ENCODE peak calls at places on chromosomes 4 and X, in six cellular contexts. U, B, G, X, E and T are unnamed samples.
A peak's percentile ranks its signal among the peaks of the same experiment; 100 is the strongest.

GRCh38 chr4:111601671-111602070 is 543.6 kb upstream of the FAM241A start:
- DNase-seq in U (no peak), B (no peak), G (no peak), X (no peak), E (no peak), T (no peak)

GRCh38 chrX:30504309-30504708 is 73.3 kb downstream of the TASL start:
- DNase-seq in U (peak; percentile 33), B (no peak), G (no peak), X (no peak), E (no peak), T (peak; percentile 58)

GRCh38 chr4:88195666-88196365 is 37.4 kb upstream of the ABCG2 start:
- DNase-seq in U (no peak), B (no peak), G (no peak), X (no peak), E (no peak), T (no peak)

GRCh38 chr4:54063224-54063623 is 1.2 kb downstream of the CHIC2 start:
- DNase-seq in U (no peak), B (no peak), G (no peak), X (no peak), E (no peak), T (no peak)

GRCh38 chrX:149683966-149684730 is 27.7 kb upstream of the MAGEA11 start:
- DNase-seq in U (no peak), B (no peak), G (no peak), X (no peak), E (no peak), T (no peak)

GRCh38 chrX:82649645-82650044 is 858.4 kb upstream of the POU3F4 start:
- DNase-seq in U (no peak), B (no peak), G (no peak), X (no peak), E (no peak), T (no peak)

GRCh38 chr4:17126306-17126978 is 228.0 kb upstream of the LDB2 start:
- DNase-seq in U (no peak), B (no peak), G (no peak), X (no peak), E (no peak), T (no peak)

GRCh38 chr4:143240920-143241319 is 56.2 kb downstream of the USP38 start:
- DNase-seq in U (no peak), B (no peak), G (no peak), X (no peak), E (no peak), T (no peak)

GRCh38 chr4:95758001-95758400 is 81.9 kb upstream of the PDHA2 start:
- DNase-seq in U (no peak), B (no peak), G (no peak), X (no peak), E (no peak), T (no peak)

GRCh38 chrX:70088281-70088680 is 26.0 kb downstream of the OTUD6A start:
- DNase-seq in U (no peak), B (no peak), G (no peak), X (no peak), E (no peak), T (no peak)

GRCh38 chr4:145843148-145843547 is 95.5 kb downstream of the ZNF827 start:
- DNase-seq in U (peak; percentile 56), B (no peak), G (no peak), X (peak; percentile 13), E (peak; percentile 27), T (peak; percentile 89)

GRCh38 chr4:87017580-87018061 is 82.8 kb downstream of the AFF1 start:
- DNase-seq in U (no peak), B (no peak), G (no peak), X (peak; percentile 22), E (peak; percentile 82), T (no peak)

GRCh38 chr4:740656-741282 is 35.1 kb downstream of the PCGF3 start:
- DNase-seq in U (no peak), B (no peak), G (no peak), X (no peak), E (peak; percentile 76), T (no peak)

GRCh38 chr4:100082852-100083251 is 107.4 kb downstream of the DDIT4L start:
- DNase-seq in U (no peak), B (no peak), G (no peak), X (no peak), E (no peak), T (no peak)

GRCh38 chr4:151730003-151730559 is 30.7 kb downstream of the GATB start:
- DNase-seq in U (no peak), B (no peak), G (no peak), X (peak; percentile 41), E (no peak), T (no peak)

GRCh38 chr4:174524242-174524641 is 2.0 kb upstream of the HPGD start:
- DNase-seq in U (no peak), B (no peak), G (no peak), X (no peak), E (no peak), T (no peak)

GRCh38 chr4:135371137-135371536 is 1169.5 kb upstream of the PABPC4L start:
- DNase-seq in U (no peak), B (no peak), G (no peak), X (no peak), E (no peak), T (no peak)

GRCh38 chr4:6909113-6909969 is at the start of gene TBC1D14:
- DNase-seq in U (no peak), B (peak; percentile 67), G (peak; percentile 79), X (peak; percentile 88), E (peak; percentile 73), T (no peak)

GRCh38 chrX:50903387-50904027 is 7.0 kb upstream of the BMP15 start:
- DNase-seq in U (peak; percentile 25), B (no peak), G (peak; percentile 24), X (no peak), E (peak; percentile 23), T (peak; percentile 3)

GRCh38 chrX:118839334-118839958 is 15.8 kb downstream of the ZCCHC12 start:
- DNase-seq in U (no peak), B (peak; percentile 3), G (peak; percentile 74), X (no peak), E (peak; percentile 31), T (no peak)

GRCh38 chr4:53693408-53693807 is 102.1 kb upstream of the LNX1 start:
- DNase-seq in U (no peak), B (no peak), G (no peak), X (no peak), E (no peak), T (no peak)

GRCh38 chrX:42602136-42602535 is 175.8 kb downstream of the PPP1R2C start:
- DNase-seq in U (no peak), B (no peak), G (no peak), X (no peak), E (no peak), T (no peak)

GRCh38 chr4:88012652-88013051 is 5.2 kb downstream of the PKD2 start:
- DNase-seq in U (no peak), B (no peak), G (no peak), X (no peak), E (no peak), T (no peak)

GRCh38 chr4:40395908-40396806 is 61.0 kb downstream of the CHRNA9 start:
- DNase-seq in U (no peak), B (no peak), G (no peak), X (peak; percentile 40), E (no peak), T (no peak)

GRCh38 chrX:87727615-87728014 is 210.0 kb downstream of the KLHL4 start:
- DNase-seq in U (no peak), B (no peak), G (no peak), X (no peak), E (no peak), T (no peak)

GRCh38 chr4:107279729-107280128 is 243.6 kb upstream of the DKK2 start:
- DNase-seq in U (peak; percentile 42), B (no peak), G (no peak), X (no peak), E (peak; percentile 19), T (no peak)

GRCh38 chrX:18676470-18676869 is 4.6 kb upstream of the RS1 start:
- DNase-seq in U (no peak), B (no peak), G (no peak), X (no peak), E (no peak), T (no peak)

GRCh38 chr4:78024692-78025091 is 32.4 kb upstream of the FRAS1 start:
- DNase-seq in U (no peak), B (no peak), G (no peak), X (no peak), E (no peak), T (no peak)

GRCh38 chrX:13750204-13750603 is 15.7 kb downstream of the OFD1 start:
- DNase-seq in U (no peak), B (no peak), G (no peak), X (peak; percentile 30), E (peak; percentile 49), T (no peak)